ENCODE peak calls at places on chromosomes 4 and X, in five cellular contexts. F is left ventricle myocardium inferior, T is omental fat pad, I is PC-3, W is AG10803. U is an unnamed sample.

GRCh38 chrX:110803506-110803905 is 7.9 kb upstream of the CHRDL1 start:
- DNase-seq in T (no peak), W (no peak), F (no peak), I (no peak), U (no peak)

GRCh38 chr4:136392576-136392975 is 1139.7 kb downstream of the PCDH18 start:
- DNase-seq in T (no peak), F (no peak), W (no peak), I (peak; percentile 11), U (no peak)

GRCh38 chrX:9677098-9677739 is 88.4 kb downstream of the GPR143 start:
- DNase-seq in W (no peak), F (no peak), I (peak; percentile 56), T (no peak), U (no peak)

GRCh38 chr4:180418819-180419531 is 1824.2 kb upstream of the TENM3 start:
- DNase-seq in F (no peak), W (no peak), I (no peak), T (no peak), U (no peak)

GRCh38 chr4:126991965-126992364 is 640.8 kb upstream of the INTU start:
- DNase-seq in W (peak; percentile 58), T (no peak), F (no peak), I (no peak), U (no peak)

GRCh38 chr4:6239486-6239885 is 30.2 kb upstream of the WFS1 start:
- DNase-seq in T (no peak), F (no peak), I (no peak), W (no peak), U (no peak)

GRCh38 chr4:115927382-115927781 is 814.0 kb upstream of the NDST4 start:
- DNase-seq in W (no peak), F (no peak), I (no peak), T (no peak), U (no peak)

GRCh38 chrX:30939928-30940327 is 50.9 kb upstream of the TAB3 start:
- DNase-seq in W (no peak), I (no peak), F (no peak), T (no peak), U (no peak)

GRCh38 chr4:6118201-6118600 is 82.1 kb downstream of the JAKMIP1 start:
- DNase-seq in T (no peak), I (no peak), F (no peak), W (no peak), U (no peak)

GRCh38 chr4:152045397-152045780 is 284.6 kb upstream of the GATB start:
- DNase-seq in W (no peak), F (no peak), T (no peak), I (no peak), U (no peak)

GRCh38 chr4:2842667-2843022 is 999 bp upstream of the ADD1 start:
- DNase-seq in T (no peak), F (no peak), W (no peak), I (no peak), U (no peak)

GRCh38 chrX:11557120-11557519 is 108.6 kb downstream of the ARHGAP6 start:
- DNase-seq in T (no peak), W (peak; percentile 60), F (no peak), I (peak; percentile 88), U (peak; percentile 50)

GRCh38 chr4:173171987-173172386 is 3.4 kb downstream of the GALNT7 start:
- DNase-seq in F (no peak), W (no peak), T (no peak), I (no peak), U (no peak)

GRCh38 chrX:10444204-10444603 is 176.2 kb downstream of the MID1 start:
- DNase-seq in F (no peak), T (no peak), I (no peak), W (no peak), U (no peak)

GRCh38 chr4:177228599-177228998 is 81.1 kb upstream of the NEIL3 start:
- DNase-seq in W (no peak), F (no peak), T (no peak), I (no peak), U (no peak)

GRCh38 chrX:51568586-51568985 is 50.1 kb downstream of the CENPVL3 start:
- DNase-seq in F (no peak), I (peak; percentile 87), T (no peak), W (peak; percentile 33), U (peak; percentile 25)

GRCh38 chr4:148162554-148162953 is 279.7 kb downstream of the NR3C2 start:
- DNase-seq in F (no peak), I (no peak), T (no peak), W (no peak), U (no peak)

GRCh38 chr4:27412617-27413016 is 552.0 kb downstream of the STIM2 start:
- DNase-seq in T (no peak), F (no peak), I (peak; percentile 43), W (no peak), U (peak; percentile 20)

GRCh38 chr4:139950568-139950967 is 203.4 kb downstream of the MAML3 start:
- DNase-seq in I (no peak), W (peak; percentile 83), T (no peak), F (no peak), U (no peak)

GRCh38 chr4:175971393-175972179 is 94.1 kb upstream of the WDR17 start:
- DNase-seq in W (no peak), F (no peak), I (no peak), T (no peak), U (no peak)

GRCh38 chr4:11908712-11909111 is 480.0 kb upstream of the HS3ST1 start:
- DNase-seq in T (no peak), W (no peak), I (peak; percentile 18), F (no peak), U (no peak)

GRCh38 chr4:138475116-138475515 is 233.0 kb upstream of the SLC7A11 start:
- DNase-seq in I (no peak), F (no peak), W (no peak), T (no peak), U (no peak)

GRCh38 chr4:42816864-42817263 is 75.6 kb upstream of the GRXCR1 start:
- DNase-seq in F (no peak), T (no peak), W (no peak), I (no peak), U (no peak)

GRCh38 chr4:162582180-162582579 is 418.4 kb upstream of the FSTL5 start:
- DNase-seq in T (no peak), W (no peak), I (no peak), F (no peak), U (no peak)

GRCh38 chr4:77538574-77539157 is 67.0 kb upstream of the CXCL13 start:
- DNase-seq in F (no peak), I (peak; percentile 71), T (no peak), W (no peak), U (peak; percentile 77)

GRCh38 chr4:153639556-153640475 is 44.3 kb upstream of the TLR2 start:
- DNase-seq in W (no peak), I (no peak), T (no peak), F (no peak), U (no peak)

DNA sequence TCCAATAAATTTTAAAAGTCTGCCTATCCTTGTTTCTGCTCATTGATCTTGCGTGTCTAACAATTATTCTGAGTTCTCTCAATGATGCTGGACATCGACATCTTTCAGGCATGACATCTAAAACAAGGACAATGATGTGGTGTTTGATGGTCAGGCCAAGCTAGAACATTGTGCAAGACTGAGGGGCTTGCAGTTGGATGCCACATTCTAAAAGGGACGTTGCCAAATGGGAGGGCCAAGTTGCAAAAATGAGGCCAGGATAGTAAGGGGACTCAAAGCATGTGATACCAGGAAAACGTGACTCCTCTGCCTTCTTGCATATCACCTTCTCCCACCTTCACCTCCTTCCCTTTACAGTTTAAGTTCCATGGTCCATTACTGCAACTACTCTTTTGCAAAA is 29.4 kb upstream of the NSUN7 start:
- DNase-seq in F (no peak), I (no peak), T (no peak), W (no peak), U (no peak)
- TF ChIP-seq CTCF in F (no peak), I (no peak), T (no peak), W (no peak), U (no peak)

GRCh38 chr4:14478504-14478903 is 523.8 kb upstream of the CPEB2 start:
- DNase-seq in I (no peak), W (no peak), T (no peak), F (no peak), U (no peak)
- TF ChIP-seq CTCF in I (no peak), W (no peak), T (no peak), F (no peak), U (no peak)

DNA sequence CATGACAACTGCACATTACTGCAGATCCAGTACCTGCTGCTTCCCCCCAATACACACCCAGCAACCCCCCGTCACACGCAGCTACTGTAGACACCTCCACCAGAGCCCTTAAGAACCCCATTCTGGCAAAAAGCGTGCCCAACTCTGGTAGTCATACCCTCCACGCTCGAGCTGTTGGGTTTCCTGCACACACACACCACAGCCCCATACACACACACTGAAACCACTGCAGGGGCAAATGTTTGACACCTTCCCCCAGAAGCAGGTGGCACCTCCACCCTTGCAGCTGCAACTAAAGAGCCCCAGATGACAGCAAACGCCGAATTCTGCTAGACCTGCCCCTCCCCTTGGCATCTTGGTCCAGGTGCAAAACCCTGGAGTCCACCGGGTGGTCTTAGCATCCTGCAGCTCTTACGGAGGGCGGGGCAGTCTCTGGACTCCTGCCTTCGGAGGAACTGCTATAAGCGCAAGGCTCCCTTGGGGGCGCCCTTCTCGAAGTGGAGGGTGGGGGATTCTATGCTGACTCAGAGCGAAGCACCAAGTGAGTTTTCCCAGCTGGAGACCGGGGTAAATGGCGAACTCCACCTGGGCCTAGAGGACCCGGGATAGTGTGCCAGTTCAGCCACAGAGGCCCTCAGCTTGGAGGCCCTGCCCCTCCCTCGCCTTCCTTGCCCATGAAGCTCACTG is 1.5 kb downstream of the FRMPD3 start:
- DNase-seq in W (no peak), T (no peak), F (no peak), I (no peak), U (no peak)
- TF ChIP-seq CTCF in W (no peak), T (no peak), F (no peak), I (no peak), U (no peak)

DNA sequence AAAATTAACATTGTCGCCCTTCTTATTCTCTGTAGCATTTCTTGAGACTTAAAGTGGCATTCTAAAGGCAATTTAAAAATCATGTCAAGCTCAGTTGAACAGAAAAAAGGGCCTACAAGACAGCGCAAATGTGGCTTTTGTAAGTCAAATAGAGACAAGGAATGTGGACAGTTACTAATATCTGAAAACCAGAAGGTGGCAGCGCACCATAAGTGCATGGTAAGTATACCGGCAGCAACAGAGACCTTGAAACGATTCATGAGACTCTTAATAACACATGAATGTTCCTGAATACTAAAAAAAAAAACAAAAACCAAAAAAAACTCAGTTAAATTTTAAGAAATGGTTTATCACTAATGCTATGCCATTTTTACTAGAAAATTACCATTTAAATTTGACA is 82.4 kb upstream of the HPRT1 start:
- DNase-seq in W (peak; percentile 54), T (no peak), I (peak; percentile 60), F (no peak), U (peak; percentile 61)
- TF ChIP-seq CTCF in W (peak; percentile 45), T (no peak), I (peak; percentile 67), F (peak; percentile 20), U (peak; percentile 20)

GRCh38 chrX:153762636-153763173 is 1.3 kb upstream of the PLXNB3 start:
- DNase-seq in F (no peak), W (no peak), T (no peak), I (no peak), U (no peak)

GRCh38 chrX:153761863-153762262 is 2.2 kb upstream of the PLXNB3 start:
- DNase-seq in W (no peak), F (no peak), T (no peak), I (no peak), U (no peak)

GRCh38 chrX:153763989-153764755 is at the start of gene PLXNB3:
- DNase-seq in F (peak; percentile 71), I (peak; percentile 94), T (peak; percentile 66), W (peak; percentile 72), U (peak; percentile 79)

GRCh38 chrX:153764786-153765137 is 713 bp downstream of the PLXNB3 start:
- DNase-seq in T (no peak), I (no peak), W (no peak), F (no peak), U (no peak)

GRCh38 chrX:153763298-153763932 is 634 bp upstream of the PLXNB3 start:
- DNase-seq in F (no peak), T (no peak), W (no peak), I (no peak), U (no peak)
- TF ChIP-seq CTCF in F (no peak), T (no peak), W (no peak), I (no peak), U (no peak)

U was measured in MCF 10A.